ENCODE peak calls at places on chromosomes 7 and 10, in ten cellular contexts. M is transverse colon, Q is stomach, D is adrenal gland, C is IMR-90, O is H1, G is gastrocnemius medialis, A is vagina, W is uterus, X is sigmoid colon. L is an unnamed sample.

GRCh38 chr7:44618754-44619153 is 12.3 kb downstream of the OGDH start:
- DNase-seq in M (no peak), Q (no peak), D (no peak), C (no peak), O (no peak), G (no peak), A (no peak), W (no peak), X (no peak), L (no peak)

GRCh38 chr10:66329116-66329515 is 596.7 kb upstream of the LRRTM3 start:
- DNase-seq in M (no peak), Q (no peak), D (no peak), C (no peak), O (peak), G (no peak), A (no peak), W (no peak), X (no peak), L (no peak)

GRCh38 chr7:43658718-43659548 is 70.4 kb downstream of the COA1 start:
- DNase-seq in M (no peak), Q (no peak), D (no peak), C (peak), O (no peak), G (no peak), A (no peak), W (no peak), X (no peak), L (no peak)

GRCh38 chr7:11195502-11195901 is 221.8 kb downstream of the PHF14 start:
- DNase-seq in M (no peak), Q (no peak), D (no peak), C (no peak), O (no peak), G (no peak), A (no peak), W (no peak), X (no peak), L (no peak)

GRCh38 chr10:74825371-74826141 is 844 bp upstream of the KAT6B start:
- DNase-seq in M (peak), Q (peak), D (peak), C (no peak), O (no peak), G (no peak), A (no peak), W (no peak), X (no peak), L (no peak)

GRCh38 chr7:98051118-98051744 is 55.4 kb upstream of the LMTK2 start:
- DNase-seq in M (peak), Q (peak), D (no peak), C (no peak), O (peak), G (no peak), A (no peak), W (no peak), X (no peak), L (peak)

GRCh38 chr10:70503776-70504175 is 25.2 kb downstream of the PALD1 start:
- DNase-seq in M (no peak), Q (no peak), D (no peak), C (no peak), O (no peak), G (no peak), A (no peak), W (no peak), X (no peak), L (no peak)

GRCh38 chr7:13198741-13199140 is 511.3 kb downstream of the ARL4A start:
- DNase-seq in M (no peak), Q (no peak), D (no peak), C (peak), O (no peak), G (no peak), A (no peak), W (no peak), X (no peak), L (no peak)

GRCh38 chr10:26881600-26882331 is 21.0 kb upstream of the ABI1 start:
- DNase-seq in M (no peak), Q (no peak), D (peak), C (peak), O (no peak), G (no peak), A (no peak), W (no peak), X (no peak), L (no peak)

GRCh38 chr10:68813554-68813953 is 13.8 kb upstream of the STOX1 start:
- DNase-seq in M (no peak), Q (no peak), D (no peak), C (no peak), O (no peak), G (no peak), A (no peak), W (no peak), X (no peak), L (no peak)

DNA sequence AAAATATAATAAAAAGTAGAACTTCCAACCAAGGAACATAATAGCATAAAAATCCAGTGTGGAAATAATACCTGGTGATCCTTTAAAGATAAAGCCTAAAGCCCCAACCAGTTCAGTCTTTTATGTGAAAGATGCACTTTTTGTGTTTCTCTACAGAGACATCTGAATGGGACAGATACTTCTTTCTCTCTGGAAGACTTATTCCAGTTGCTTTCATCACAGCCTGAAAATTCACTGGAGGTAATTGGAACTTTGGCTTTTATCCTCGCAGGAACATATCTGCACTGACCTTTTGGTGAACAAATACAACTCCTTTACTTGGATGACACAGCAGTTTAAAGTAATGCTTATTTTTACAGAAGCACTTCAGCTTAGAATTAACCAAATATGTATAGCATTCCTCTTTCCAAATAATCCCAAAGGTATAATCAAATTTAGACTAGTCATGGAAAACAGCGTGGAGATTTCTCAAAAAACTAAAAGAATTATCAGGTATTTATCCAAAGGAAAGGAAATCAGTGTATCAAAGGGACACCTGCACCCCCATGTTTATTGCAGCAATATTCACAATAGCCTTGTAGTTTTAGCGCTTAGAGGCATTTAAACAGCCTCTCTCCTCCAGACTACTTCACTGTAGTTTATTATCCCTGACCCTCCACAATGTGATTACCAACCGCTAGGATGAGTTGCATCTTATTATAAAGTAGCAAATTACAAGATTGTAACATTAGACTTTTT is 16.8 kb downstream of the HNRNPA2B1 start:
- DNase-seq in M (no peak), Q (no peak), D (no peak), C (no peak), O (no peak), G (no peak), A (no peak), W (no peak), X (no peak), L (no peak)
- TF ChIP-seq POLR2A in M (no peak), Q (no peak), D (no peak), C (no peak), O (no peak), G (no peak), A (no peak), W (no peak), X (no peak), L (no peak)

GRCh38 chr10:113589225-113589770 is 36.4 kb downstream of the HABP2 start:
- DNase-seq in M (no peak), Q (no peak), D (no peak), C (no peak), O (no peak), G (no peak), A (no peak), W (no peak), X (no peak), L (no peak)

GRCh38 chr10:113592380-113592779 is 39.5 kb downstream of the HABP2 start:
- DNase-seq in M (no peak), Q (no peak), D (no peak), C (no peak), O (no peak), G (no peak), A (no peak), W (no peak), X (no peak), L (no peak)

GRCh38 chr10:113600569-113600968 is 47.7 kb downstream of the HABP2 start:
- DNase-seq in M (no peak), Q (no peak), D (no peak), C (no peak), O (no peak), G (no peak), A (no peak), W (no peak), X (no peak), L (no peak)

GRCh38 chr10:113590581-113590980 is 37.7 kb downstream of the HABP2 start:
- DNase-seq in M (no peak), Q (no peak), D (no peak), C (no peak), O (no peak), G (peak), A (no peak), W (no peak), X (no peak), L (no peak)

GRCh38 chr10:113594673-113595072 is 41.8 kb downstream of the HABP2 start:
- DNase-seq in M (no peak), Q (no peak), D (no peak), C (no peak), O (no peak), G (no peak), A (no peak), W (no peak), X (no peak), L (no peak)
- H3K4me3 ChIP-seq in M (no peak), Q (no peak), D (no peak), C (no peak), O (no peak), G (no peak), A (no peak), W (no peak), X (no peak), L (no peak)

DNA sequence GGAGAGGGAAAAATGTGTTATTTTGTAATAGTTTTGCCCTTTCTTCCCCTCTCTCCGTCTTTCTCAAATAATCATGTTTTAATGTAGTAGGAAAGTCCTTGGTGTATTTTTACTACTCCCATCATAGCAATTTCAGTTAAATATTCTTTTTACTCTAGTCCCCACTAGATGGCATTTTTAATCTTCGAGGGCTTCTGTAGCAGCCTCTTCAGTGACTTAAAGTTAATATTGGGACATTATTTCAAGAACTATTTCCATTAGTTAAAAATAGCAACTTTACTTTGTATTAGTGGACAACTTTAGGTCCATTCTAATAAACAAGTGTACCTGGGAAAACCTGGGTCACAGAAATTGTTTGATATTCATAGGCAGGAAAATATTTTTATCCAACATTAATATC is 23.0 kb downstream of the EDRF1 start:
- DNase-seq in M (no peak), Q (no peak), D (no peak), C (no peak), O (no peak), G (no peak), A (no peak), W (no peak), X (no peak), L (no peak)
- TF ChIP-seq CTCF in M (no peak), Q (no peak), D (no peak), C (peak), O (no peak), G (no peak), A (no peak), W (no peak), X (no peak), L (no peak)

DNA sequence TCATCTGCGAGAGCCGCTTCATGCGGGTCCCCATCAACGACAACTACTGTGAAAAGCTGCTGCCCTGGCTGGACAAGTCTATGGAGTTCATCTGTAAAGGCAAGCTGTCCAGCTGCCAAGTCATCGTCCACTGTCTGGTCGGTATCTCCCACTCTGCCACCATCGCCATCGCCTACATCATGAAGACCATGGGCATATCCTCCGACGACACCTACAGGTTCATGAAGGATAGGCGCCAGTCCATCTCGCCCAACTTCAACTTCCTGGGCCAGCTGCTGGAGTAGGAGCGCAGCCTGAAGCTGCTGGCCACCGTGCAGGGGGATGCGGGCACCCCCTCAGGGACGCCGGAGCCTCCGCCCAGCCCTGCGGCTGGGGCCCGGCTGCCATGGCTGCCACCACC is 11.7 kb upstream of the SEC24C start:
- DNase-seq in M (no peak), Q (no peak), D (no peak), C (no peak), O (no peak), G (no peak), A (no peak), W (no peak), X (no peak), L (no peak)
- TF ChIP-seq POLR2A in M (no peak), Q (no peak), D (no peak), C (no peak), O (no peak), G (no peak), A (no peak), W (no peak), X (no peak), L (no peak)

DNA sequence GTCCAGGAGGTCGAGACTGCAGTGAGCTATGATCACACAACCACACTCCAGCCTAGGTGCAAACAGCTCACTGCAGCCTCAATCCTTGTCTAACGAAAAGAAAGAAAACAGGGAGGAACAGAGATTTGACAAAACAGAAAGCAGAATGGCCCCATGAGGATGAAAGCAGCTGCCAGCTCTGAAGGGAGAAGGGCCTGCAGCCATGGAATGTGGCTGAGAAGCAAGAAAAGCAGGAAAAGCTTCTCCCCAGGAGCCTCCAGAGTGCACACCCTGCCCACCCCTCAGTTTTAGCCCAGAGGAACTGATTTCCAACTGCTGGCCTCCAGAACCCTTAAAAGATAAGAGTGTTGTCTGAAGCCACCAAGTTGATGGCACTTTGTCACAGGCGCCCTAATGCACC is 13.0 kb downstream of the ESYT2 start:
- DNase-seq in M (no peak), Q (no peak), D (no peak), C (no peak), O (no peak), G (no peak), A (no peak), W (no peak), X (no peak), L (no peak)
- H3K4me3 ChIP-seq in M (no peak), Q (no peak), D (no peak), C (no peak), O (no peak), G (peak), A (no peak), W (no peak), X (no peak), L (no peak)

DNA sequence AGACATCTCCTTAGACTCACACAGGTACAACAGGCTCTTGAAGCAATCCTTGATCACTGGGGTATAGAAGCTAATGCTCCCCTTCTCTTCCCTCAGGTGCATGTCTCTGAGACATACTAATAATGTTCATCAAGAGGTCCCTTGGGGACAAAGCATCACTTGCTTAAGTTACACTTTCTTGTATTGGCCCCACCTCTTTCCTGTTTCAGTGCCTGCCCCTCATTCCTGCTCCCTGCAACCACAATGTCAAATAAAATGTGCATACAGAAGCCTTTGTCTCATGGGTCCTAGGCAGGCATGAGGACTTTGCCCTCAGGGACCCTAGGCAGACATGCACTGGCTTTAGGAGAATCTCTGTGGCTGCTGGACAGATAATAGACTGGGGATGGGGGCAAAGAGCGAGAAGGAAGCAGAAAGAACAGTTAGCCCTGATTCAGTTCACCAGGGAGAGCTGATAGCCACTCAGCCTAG is 175.0 kb upstream of the NPY start:
- DNase-seq in M (no peak), Q (no peak), D (no peak), C (no peak), O (no peak), G (no peak), A (no peak), W (no peak), X (no peak), L (no peak)
- TF ChIP-seq CTCF in M (no peak), Q (no peak), D (no peak), C (no peak), O (no peak), G (no peak), A (no peak), W (no peak), X (no peak), L (no peak)

GRCh38 chr7:134787064-134787463 is 7.6 kb downstream of the CALD1 start:
- DNase-seq in M (no peak), Q (no peak), D (no peak), C (no peak), O (no peak), G (no peak), A (no peak), W (no peak), X (no peak), L (no peak)

GRCh38 chr7:134785842-134786241 is 6.4 kb downstream of the CALD1 start:
- DNase-seq in M (no peak), Q (no peak), D (no peak), C (no peak), O (no peak), G (no peak), A (no peak), W (no peak), X (no peak), L (no peak)

GRCh38 chr7:134782121-134782623 is 2.7 kb downstream of the CALD1 start:
- DNase-seq in M (no peak), Q (no peak), D (no peak), C (peak), O (no peak), G (no peak), A (no peak), W (no peak), X (no peak), L (no peak)

GRCh38 chr7:134783294-134784069 is 4.0 kb downstream of the CALD1 start:
- DNase-seq in M (no peak), Q (no peak), D (no peak), C (no peak), O (no peak), G (no peak), A (no peak), W (no peak), X (no peak), L (no peak)

GRCh38 chr7:134784251-134785049 is 5.0 kb downstream of the CALD1 start:
- DNase-seq in M (no peak), Q (no peak), D (peak), C (no peak), O (no peak), G (no peak), A (no peak), W (peak), X (no peak), L (no peak)
- TF ChIP-seq POLR2A in M (no peak), Q (no peak), D (no peak), C (no peak), O (peak), G (no peak), A (no peak), W (no peak), X (no peak), L (no peak)

DNA sequence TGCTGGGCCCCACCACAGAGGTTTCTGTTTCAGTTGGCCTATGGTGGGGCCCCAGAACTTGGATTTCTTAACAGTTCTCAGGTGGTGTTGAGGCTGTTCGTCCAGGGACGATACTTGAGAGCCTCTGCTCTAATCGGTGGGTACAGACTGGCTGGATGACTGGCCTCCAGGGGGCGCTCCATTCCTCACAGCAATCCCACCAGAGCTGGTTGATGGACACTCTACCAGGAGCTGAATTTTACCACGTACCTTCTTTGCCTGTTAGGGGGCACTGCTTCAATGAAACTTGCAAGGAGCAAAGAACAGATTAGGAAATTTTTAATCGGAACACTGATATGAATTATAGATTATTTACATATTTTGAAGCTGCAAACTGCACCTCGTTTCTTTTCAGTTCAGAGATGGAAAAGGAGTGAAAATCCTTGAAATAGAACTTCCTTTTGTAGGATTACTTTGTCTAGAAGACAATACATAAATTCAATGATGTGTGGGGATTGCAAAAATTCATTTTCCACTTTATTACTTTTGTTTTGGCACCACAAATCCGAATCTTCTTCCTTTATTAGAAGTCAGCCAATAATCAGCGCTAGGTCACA is 44.8 kb downstream of the KBTBD2 start:
- DNase-seq in M (peak), Q (peak), D (peak), C (peak), O (peak), G (peak), A (no peak), W (peak), X (peak), L (peak)
- H3K4me3 ChIP-seq in M (no peak), Q (no peak), D (no peak), C (no peak), O (no peak), G (no peak), A (no peak), W (no peak), X (no peak), L (no peak)

L was measured in Peyer's patch.